ENCODE peak calls at places on chromosomes 16 and 17, in four cellular contexts. One of them, this sample, is unnamed.
A peak's percentile ranks its signal among the peaks of the same experiment; 100 is the strongest.

GRCh38 chr17:10050597-10051101 is 145.6 kb upstream of the RCVRN start:
- DNase-seq in stomach: no peak
- DNase-seq in K562: no peak
- DNase-seq in heart right ventricle: peak; percentile 65
- DNase-seq in this sample: peak; percentile 27

GRCh38 chr16:54585966-54586365 is 299.4 kb upstream of the IRX3 start:
- DNase-seq in stomach: no peak
- DNase-seq in K562: no peak
- DNase-seq in heart right ventricle: no peak
- DNase-seq in this sample: no peak

GRCh38 chr17:44587339-44587738 is 30.1 kb downstream of the FZD2 start:
- DNase-seq in stomach: peak; percentile 51
- DNase-seq in K562: peak; percentile 66
- DNase-seq in heart right ventricle: peak; percentile 62
- DNase-seq in this sample: peak; percentile 96

GRCh38 chr17:80222376-80223141 is 2.3 kb downstream of the SLC26A11 start:
- DNase-seq in stomach: no peak
- DNase-seq in K562: no peak
- DNase-seq in heart right ventricle: no peak
- DNase-seq in this sample: no peak

GRCh38 chr17:57928898-57929297 is 26.3 kb downstream of the CUEDC1 start:
- DNase-seq in stomach: no peak
- DNase-seq in K562: no peak
- DNase-seq in heart right ventricle: no peak
- DNase-seq in this sample: no peak

GRCh38 chr16:57756424-57757325 is 21.1 kb downstream of the KATNB1 start:
- DNase-seq in stomach: no peak
- DNase-seq in K562: no peak
- DNase-seq in heart right ventricle: no peak
- DNase-seq in this sample: no peak

GRCh38 chr17:8120520-8121443 is 2.5 kb upstream of the ALOXE3 start:
- DNase-seq in stomach: peak; percentile 66
- DNase-seq in K562: peak; percentile 81
- DNase-seq in heart right ventricle: peak; percentile 56
- DNase-seq in this sample: peak; percentile 76

GRCh38 chr17:44970136-44970737 is 2.1 kb upstream of the C1QL1 start:
- DNase-seq in stomach: no peak
- DNase-seq in K562: no peak
- DNase-seq in heart right ventricle: peak; percentile 35
- DNase-seq in this sample: no peak

GRCh38 chr17:8223356-8224063 is 13.1 kb upstream of the AURKB start:
- DNase-seq in stomach: peak; percentile 67
- DNase-seq in K562: peak; percentile 85
- DNase-seq in heart right ventricle: peak; percentile 75
- DNase-seq in this sample: no peak

GRCh38 chr17:59372138-59372751 is 40.8 kb downstream of the YPEL2 start:
- DNase-seq in stomach: peak; percentile 53
- DNase-seq in K562: peak; percentile 17
- DNase-seq in heart right ventricle: peak; percentile 80
- DNase-seq in this sample: peak; percentile 91

GRCh38 chr17:39231091-39231561 is 5.4 kb upstream of the STAC2 start:
- DNase-seq in stomach: no peak
- DNase-seq in K562: no peak
- DNase-seq in heart right ventricle: no peak
- DNase-seq in this sample: no peak

GRCh38 chr16:4217246-4218131 is 24.4 kb downstream of the SRL start:
- DNase-seq in stomach: no peak
- DNase-seq in K562: no peak
- DNase-seq in heart right ventricle: peak; percentile 71
- DNase-seq in this sample: peak; percentile 33

GRCh38 chr17:69098635-69099034 is 37.9 kb upstream of the ABCA9 start:
- DNase-seq in stomach: no peak
- DNase-seq in K562: no peak
- DNase-seq in heart right ventricle: no peak
- DNase-seq in this sample: no peak

GRCh38 chr17:45580914-45581313 is 90.4 kb upstream of the PLEKHM1 start:
- DNase-seq in stomach: no peak
- DNase-seq in K562: no peak
- DNase-seq in heart right ventricle: no peak
- DNase-seq in this sample: no peak

GRCh38 chr16:86951831-86952598 is 365.2 kb downstream of the C16orf95 start:
- DNase-seq in stomach: no peak
- DNase-seq in K562: peak; percentile 16
- DNase-seq in heart right ventricle: no peak
- DNase-seq in this sample: peak; percentile 96

GRCh38 chr16:64225696-64226095 is 896.2 kb downstream of the CDH11 start:
- DNase-seq in stomach: no peak
- DNase-seq in K562: no peak
- DNase-seq in heart right ventricle: no peak
- DNase-seq in this sample: no peak

GRCh38 chr17:42027961-42028790 is 8.3 kb downstream of the NKIRAS2 start:
- DNase-seq in stomach: peak; percentile 54
- DNase-seq in K562: peak; percentile 73
- DNase-seq in heart right ventricle: no peak
- DNase-seq in this sample: no peak
- TF ChIP-seq CTCF in stomach: peak; percentile 21
- TF ChIP-seq CTCF in K562: peak; percentile 81
- TF ChIP-seq CTCF in heart right ventricle: no peak
- TF ChIP-seq CTCF in this sample: no peak

DNA sequence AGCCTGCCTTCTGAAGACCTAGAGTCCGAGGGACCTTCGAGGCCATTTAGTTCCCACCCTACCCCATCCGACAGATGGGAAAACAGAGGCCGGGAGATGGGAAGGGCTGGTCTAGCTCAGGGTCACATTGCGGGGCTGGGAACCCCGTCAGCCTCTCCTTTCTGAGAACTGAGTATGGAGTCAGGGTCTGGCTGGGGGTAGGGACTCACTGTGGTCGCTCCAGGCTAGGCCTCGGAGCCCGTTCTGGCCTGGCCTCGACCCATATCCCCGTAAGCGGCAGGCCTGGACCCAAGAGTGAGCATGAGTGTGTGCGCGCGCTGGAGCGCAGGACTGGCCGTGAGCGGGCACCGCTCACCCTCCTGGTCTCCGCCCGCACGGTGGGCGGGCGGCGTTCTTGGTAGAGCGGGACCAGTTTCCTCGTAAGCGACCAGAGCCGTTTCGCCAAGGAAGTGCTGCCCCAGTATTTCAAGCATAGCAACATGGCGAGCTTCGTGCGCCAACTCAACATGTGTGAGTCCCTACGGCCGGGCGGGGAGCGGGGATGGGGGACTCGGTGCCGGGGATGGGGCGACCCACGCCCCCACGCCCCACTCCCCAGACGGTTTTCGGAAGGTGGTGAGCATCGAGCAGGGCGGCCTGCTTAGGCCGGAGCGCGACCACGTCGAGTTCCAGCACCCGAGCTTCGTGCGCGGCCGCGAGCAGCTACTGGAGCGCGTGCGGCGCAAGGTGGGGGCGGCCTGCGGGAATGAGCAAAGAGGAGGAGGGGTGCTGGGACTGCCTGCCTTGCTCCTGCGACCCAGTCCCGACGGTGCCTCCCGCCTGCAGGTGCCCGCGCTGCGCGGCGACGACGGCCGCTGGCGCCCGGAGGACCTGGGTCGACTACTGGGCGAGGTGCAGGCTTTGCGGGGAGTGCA is 833 bp downstream of the HSF4 start:
- DNase-seq in stomach: no peak
- DNase-seq in K562: no peak
- DNase-seq in heart right ventricle: no peak
- DNase-seq in this sample: no peak
- H3K4me3 ChIP-seq in stomach: peak overlapping the region; percentile 40
- H3K4me3 ChIP-seq in K562: peak overlapping the region; percentile 34
- H3K4me3 ChIP-seq in heart right ventricle: peak overlapping the region; percentile 50
- H3K4me3 ChIP-seq in this sample: no peak overlapping the region

GRCh38 chr16:24887472-24887871 is 41.7 kb downstream of the SLC5A11 start:
- DNase-seq in stomach: no peak
- DNase-seq in K562: no peak
- DNase-seq in heart right ventricle: no peak
- DNase-seq in this sample: no peak

GRCh38 chr16:24896439-24896838 is 50.7 kb downstream of the SLC5A11 start:
- DNase-seq in stomach: no peak
- DNase-seq in K562: no peak
- DNase-seq in heart right ventricle: no peak
- DNase-seq in this sample: no peak

DNA sequence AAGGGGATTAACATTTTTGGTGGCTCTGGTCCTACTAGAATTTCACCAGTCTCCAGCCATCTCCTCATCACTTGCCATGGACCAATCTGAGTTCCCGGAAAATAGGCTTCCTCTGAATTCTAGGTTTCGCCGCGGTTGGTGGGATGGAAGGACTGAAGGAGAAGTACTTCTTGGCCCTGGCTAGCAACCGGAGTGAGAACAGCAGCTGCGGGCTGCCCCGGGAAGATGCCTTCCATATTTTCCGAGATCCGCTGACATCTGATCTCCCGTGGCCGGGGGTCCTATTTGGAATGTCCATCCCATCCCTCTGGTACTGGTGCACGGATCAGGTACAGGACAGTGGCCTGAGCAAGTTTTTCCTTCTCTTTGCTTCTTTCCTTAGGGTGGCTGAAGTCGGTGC is 45.0 kb downstream of the SLC5A11 start:
- DNase-seq in stomach: no peak
- DNase-seq in K562: no peak
- DNase-seq in heart right ventricle: no peak
- DNase-seq in this sample: no peak
- TF ChIP-seq CTCF in stomach: no peak
- TF ChIP-seq CTCF in K562: no peak
- TF ChIP-seq CTCF in heart right ventricle: no peak
- TF ChIP-seq CTCF in this sample: no peak

GRCh38 chr16:31475949-31476304 is 4.0 kb downstream of the TGFB1I1 start:
- DNase-seq in stomach: peak; percentile 45
- DNase-seq in K562: peak; percentile 46
- DNase-seq in heart right ventricle: no peak
- DNase-seq in this sample: no peak

GRCh38 chr16:31474173-31474714 is 2.3 kb downstream of the TGFB1I1 start:
- DNase-seq in stomach: no peak
- DNase-seq in K562: peak; percentile 81
- DNase-seq in heart right ventricle: no peak
- DNase-seq in this sample: peak; percentile 49

GRCh38 chr16:31477220-31478216 is 5.4 kb upstream of the SLC5A2 start:
- DNase-seq in stomach: peak; percentile 86
- DNase-seq in K562: peak; percentile 92
- DNase-seq in heart right ventricle: no peak
- DNase-seq in this sample: no peak

GRCh38 chr16:31474778-31475738 is 3.1 kb downstream of the TGFB1I1 start:
- DNase-seq in stomach: no peak
- DNase-seq in K562: no peak
- DNase-seq in heart right ventricle: no peak
- DNase-seq in this sample: no peak

DNA sequence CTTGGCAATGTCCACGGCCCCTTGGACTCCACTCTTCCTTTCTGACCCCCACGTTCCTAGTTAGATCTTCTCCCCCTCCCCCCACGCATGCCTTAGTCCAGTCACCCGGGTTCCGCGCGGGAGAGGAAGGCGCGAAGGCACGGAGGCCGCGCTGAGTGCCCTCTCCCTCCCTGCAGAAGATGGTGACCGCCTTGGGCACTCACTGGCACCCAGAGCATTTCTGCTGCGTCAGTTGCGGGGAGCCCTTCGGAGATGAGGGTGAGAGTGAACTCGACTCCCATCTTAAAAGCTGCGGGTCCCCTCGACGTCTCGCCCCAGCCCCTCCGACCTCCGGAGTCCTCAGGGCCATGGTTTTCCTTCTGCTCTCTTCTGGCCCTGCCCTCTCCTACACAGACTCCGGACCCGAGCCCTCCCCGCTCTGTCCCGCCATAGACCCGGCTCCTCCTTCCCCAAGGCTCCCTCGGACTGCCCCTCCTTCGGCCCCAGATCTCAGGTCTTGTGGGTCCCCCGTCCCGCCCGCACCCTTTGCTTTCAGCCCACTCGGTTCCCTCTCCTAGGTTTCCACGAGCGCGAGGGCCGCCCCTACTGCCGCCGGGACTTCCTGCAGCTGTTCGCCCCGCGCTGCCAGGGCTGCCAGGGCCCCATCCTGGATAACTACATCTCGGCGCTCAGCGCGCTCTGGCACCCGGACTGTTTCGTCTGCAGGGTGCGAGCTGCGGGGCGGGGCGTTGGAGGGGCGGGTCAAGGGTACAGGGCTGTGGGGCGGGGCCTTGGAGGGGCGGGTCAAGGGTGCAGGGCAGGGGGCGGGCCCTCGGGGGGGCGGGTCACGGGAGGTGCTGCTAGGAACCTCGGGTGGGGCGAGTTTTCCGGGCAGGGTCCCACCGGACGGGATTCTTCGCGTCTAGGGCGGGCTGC is 4.6 kb downstream of the TGFB1I1 start:
- DNase-seq in stomach: peak; percentile 93
- DNase-seq in K562: peak; percentile 87
- DNase-seq in heart right ventricle: peak; percentile 53
- DNase-seq in this sample: no peak
- H3K4me3 ChIP-seq in stomach: peak overlapping the region; percentile 37
- H3K4me3 ChIP-seq in K562: peak overlapping the region; percentile 51
- H3K4me3 ChIP-seq in heart right ventricle: peak overlapping the region; percentile 15
- H3K4me3 ChIP-seq in this sample: no peak overlapping the region

GRCh38 chr16:10122546-10122945 is 59.7 kb downstream of the GRIN2A start:
- DNase-seq in stomach: no peak
- DNase-seq in K562: peak; percentile 14
- DNase-seq in heart right ventricle: no peak
- DNase-seq in this sample: no peak
- TF ChIP-seq CTCF in stomach: peak; percentile 12
- TF ChIP-seq CTCF in K562: peak; percentile 17
- TF ChIP-seq CTCF in heart right ventricle: peak; percentile 29
- TF ChIP-seq CTCF in this sample: peak; percentile 39

GRCh38 chr17:64025732-64026294 is 5.4 kb upstream of the ICAM2 start:
- DNase-seq in stomach: peak; percentile 80
- DNase-seq in K562: peak; percentile 95
- DNase-seq in heart right ventricle: peak; percentile 81
- DNase-seq in this sample: peak; percentile 70
- H3K4me3 ChIP-seq in stomach: peak overlapping the region; percentile 3
- H3K4me3 ChIP-seq in K562: peak overlapping the region; percentile 12
- H3K4me3 ChIP-seq in heart right ventricle: peak overlapping the region; percentile 23
- H3K4me3 ChIP-seq in this sample: no peak overlapping the region

GRCh38 chr16:72995151-72995881 is 52.6 kb downstream of the ZFHX3 start:
- DNase-seq in stomach: no peak
- DNase-seq in K562: peak; percentile 38
- DNase-seq in heart right ventricle: no peak
- DNase-seq in this sample: no peak
- TF ChIP-seq CTCF in stomach: peak; percentile 27
- TF ChIP-seq CTCF in K562: peak; percentile 65
- TF ChIP-seq CTCF in heart right ventricle: peak; percentile 15
- TF ChIP-seq CTCF in this sample: peak; percentile 63

GRCh38 chr17:62629556-62630364 is 2.3 kb downstream of the MRC2 start:
- DNase-seq in stomach: no peak
- DNase-seq in K562: no peak
- DNase-seq in heart right ventricle: no peak
- DNase-seq in this sample: peak; percentile 32
- H3K4me3 ChIP-seq in stomach: peak overlapping the region; percentile 59
- H3K4me3 ChIP-seq in K562: no peak overlapping the region
- H3K4me3 ChIP-seq in heart right ventricle: peak overlapping the region; percentile 66
- H3K4me3 ChIP-seq in this sample: peak overlapping the region; percentile 84

DNA sequence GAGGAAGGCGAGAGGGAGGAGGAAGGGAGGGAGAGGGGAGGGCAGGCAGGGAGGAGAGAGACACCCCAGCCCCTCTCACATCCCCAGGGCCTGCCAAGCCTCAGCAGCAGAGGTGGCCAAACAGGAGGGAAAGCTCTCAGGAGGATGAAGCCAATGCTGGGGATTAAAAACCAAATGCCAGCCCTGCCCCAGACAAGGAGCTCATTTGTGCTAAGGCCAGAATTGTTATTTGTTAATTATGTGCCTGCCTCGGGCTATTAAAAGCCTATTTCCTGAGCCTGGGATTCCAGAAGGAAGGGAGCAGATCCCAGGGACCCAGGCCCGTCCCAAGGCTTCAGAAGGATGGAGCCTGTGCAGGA is 27.9 kb upstream of the GINS2 start:
- DNase-seq in stomach: no peak
- DNase-seq in K562: no peak
- DNase-seq in heart right ventricle: no peak
- DNase-seq in this sample: no peak
- TF ChIP-seq CTCF in stomach: no peak
- TF ChIP-seq CTCF in K562: no peak
- TF ChIP-seq CTCF in heart right ventricle: no peak
- TF ChIP-seq CTCF in this sample: no peak

This sample was measured in fibroblast of the aortic adventitia.